ENCODE peak calls at places on chromosomes 3 and 15, in ten cellular contexts. One of them, this sample, is unnamed.

GRCh38 chr15:62506217-62506805 is 341.2 kb upstream of the C2CD4B start:
- DNase-seq in A549: peak
- DNase-seq in OCI-LY7: no peak
- DNase-seq in AG04449: peak
- DNase-seq in stomach: no peak
- DNase-seq in AG09309: peak
- DNase-seq in right lobe of liver: no peak
- DNase-seq in CD8-positive, alpha-beta T cell: no peak
- DNase-seq in choroid plexus epithelial cell: peak
- DNase-seq in fibroblast of pulmonary artery: peak
- DNase-seq in this sample: peak

GRCh38 chr3:59985643-59986200 is 935.9 kb upstream of the CFAP20DC start:
- DNase-seq in OCI-LY7: peak
- DNase-seq in choroid plexus epithelial cell: no peak
- DNase-seq in A549: no peak
- DNase-seq in CD8-positive, alpha-beta T cell: no peak
- DNase-seq in AG04449: no peak
- DNase-seq in stomach: no peak
- DNase-seq in right lobe of liver: no peak
- DNase-seq in AG09309: no peak
- DNase-seq in fibroblast of pulmonary artery: no peak
- DNase-seq in this sample: no peak

GRCh38 chr3:170440346-170440745 is 21.7 kb downstream of the CLDN11 start:
- DNase-seq in OCI-LY7: no peak
- DNase-seq in AG09309: no peak
- DNase-seq in fibroblast of pulmonary artery: peak
- DNase-seq in right lobe of liver: no peak
- DNase-seq in choroid plexus epithelial cell: peak
- DNase-seq in stomach: no peak
- DNase-seq in AG04449: no peak
- DNase-seq in A549: no peak
- DNase-seq in CD8-positive, alpha-beta T cell: no peak
- DNase-seq in this sample: no peak

GRCh38 chr15:83092309-83092976 is 15.0 kb upstream of the TM6SF1 start:
- DNase-seq in AG04449: no peak
- DNase-seq in fibroblast of pulmonary artery: peak
- DNase-seq in choroid plexus epithelial cell: peak
- DNase-seq in right lobe of liver: no peak
- DNase-seq in CD8-positive, alpha-beta T cell: no peak
- DNase-seq in stomach: peak
- DNase-seq in A549: no peak
- DNase-seq in OCI-LY7: peak
- DNase-seq in AG09309: no peak
- DNase-seq in this sample: no peak

GRCh38 chr3:23840521-23840920 is 34.8 kb downstream of the UBE2E1 start:
- DNase-seq in OCI-LY7: no peak
- DNase-seq in stomach: no peak
- DNase-seq in CD8-positive, alpha-beta T cell: no peak
- DNase-seq in right lobe of liver: no peak
- DNase-seq in choroid plexus epithelial cell: no peak
- DNase-seq in fibroblast of pulmonary artery: no peak
- DNase-seq in AG09309: no peak
- DNase-seq in A549: no peak
- DNase-seq in AG04449: no peak
- DNase-seq in this sample: no peak

GRCh38 chr3:157242836-157243235 is 82.9 kb upstream of the CCNL1 start:
- DNase-seq in fibroblast of pulmonary artery: no peak
- DNase-seq in choroid plexus epithelial cell: no peak
- DNase-seq in AG09309: no peak
- DNase-seq in A549: no peak
- DNase-seq in OCI-LY7: no peak
- DNase-seq in AG04449: no peak
- DNase-seq in right lobe of liver: no peak
- DNase-seq in stomach: no peak
- DNase-seq in CD8-positive, alpha-beta T cell: no peak
- DNase-seq in this sample: no peak

GRCh38 chr3:172276103-172276502 is 172.2 kb downstream of the GHSR start:
- DNase-seq in OCI-LY7: peak
- DNase-seq in AG09309: no peak
- DNase-seq in stomach: no peak
- DNase-seq in A549: no peak
- DNase-seq in AG04449: no peak
- DNase-seq in CD8-positive, alpha-beta T cell: no peak
- DNase-seq in right lobe of liver: no peak
- DNase-seq in fibroblast of pulmonary artery: no peak
- DNase-seq in choroid plexus epithelial cell: no peak
- DNase-seq in this sample: no peak

GRCh38 chr15:51168700-51169099 is 74.0 kb upstream of the TNFAIP8L3 start:
- DNase-seq in A549: no peak
- DNase-seq in fibroblast of pulmonary artery: no peak
- DNase-seq in stomach: no peak
- DNase-seq in AG09309: no peak
- DNase-seq in right lobe of liver: no peak
- DNase-seq in CD8-positive, alpha-beta T cell: no peak
- DNase-seq in choroid plexus epithelial cell: no peak
- DNase-seq in AG04449: no peak
- DNase-seq in OCI-LY7: no peak
- DNase-seq in this sample: no peak

DNA sequence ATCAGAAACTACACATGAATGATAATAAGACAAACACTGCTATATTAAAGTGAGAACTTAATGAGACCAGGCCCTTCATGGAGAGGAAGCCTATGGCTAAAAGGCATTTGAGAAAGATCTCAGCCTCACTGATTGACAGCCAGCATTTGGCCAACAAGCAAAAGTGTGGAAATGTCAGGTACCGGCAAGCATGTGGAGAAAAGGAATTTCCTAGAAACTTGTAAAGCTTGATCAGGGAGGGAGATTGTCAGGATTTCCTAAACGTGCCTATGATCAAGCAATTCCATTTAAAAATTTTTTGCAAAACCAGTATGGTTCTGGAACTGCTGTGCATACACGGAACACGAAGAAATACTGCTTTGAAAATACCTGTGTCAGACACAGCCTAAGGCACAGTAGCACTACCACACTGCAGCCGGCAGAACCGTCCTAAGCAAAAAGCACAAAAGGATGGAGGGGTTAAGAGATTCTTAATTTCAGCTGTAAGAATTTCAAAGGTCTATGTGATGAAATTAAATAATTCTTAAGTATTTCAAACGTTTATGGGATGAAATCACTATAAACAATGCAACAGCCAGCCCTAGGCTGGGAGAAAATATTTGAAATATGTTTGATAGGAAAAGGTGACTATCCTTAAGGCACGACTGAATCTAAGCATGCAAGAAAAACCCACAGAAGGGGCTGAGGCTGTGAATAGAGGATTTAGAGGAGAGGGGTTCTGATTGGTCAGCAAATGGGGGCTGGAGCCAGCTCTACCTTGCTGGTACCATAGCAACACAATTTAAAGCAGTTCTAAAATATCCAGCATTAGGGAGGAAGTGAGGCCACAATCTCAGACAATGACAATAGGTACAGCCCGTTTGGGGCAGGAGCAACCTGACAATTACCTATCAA is 220.6 kb upstream of the ATP10A start:
- DNase-seq in choroid plexus epithelial cell: no peak
- DNase-seq in right lobe of liver: no peak
- DNase-seq in OCI-LY7: peak
- DNase-seq in AG04449: no peak
- DNase-seq in stomach: no peak
- DNase-seq in fibroblast of pulmonary artery: no peak
- DNase-seq in A549: no peak
- DNase-seq in AG09309: no peak
- DNase-seq in CD8-positive, alpha-beta T cell: no peak
- DNase-seq in this sample: no peak
- H3K4me3 ChIP-seq in choroid plexus epithelial cell: no peak
- H3K4me3 ChIP-seq in right lobe of liver: no peak
- H3K4me3 ChIP-seq in OCI-LY7: no peak
- H3K4me3 ChIP-seq in AG04449: no peak
- H3K4me3 ChIP-seq in stomach: no peak
- H3K4me3 ChIP-seq in fibroblast of pulmonary artery: no peak
- H3K4me3 ChIP-seq in A549: no peak
- H3K4me3 ChIP-seq in AG09309: no peak
- H3K4me3 ChIP-seq in CD8-positive, alpha-beta T cell: no peak
- H3K4me3 ChIP-seq in this sample: no peak

GRCh38 chr3:186996356-186996755 is 66.0 kb downstream of the ST6GAL1 start:
- DNase-seq in CD8-positive, alpha-beta T cell: no peak
- DNase-seq in stomach: no peak
- DNase-seq in AG09309: no peak
- DNase-seq in OCI-LY7: peak
- DNase-seq in A549: no peak
- DNase-seq in AG04449: no peak
- DNase-seq in choroid plexus epithelial cell: no peak
- DNase-seq in right lobe of liver: no peak
- DNase-seq in fibroblast of pulmonary artery: no peak
- DNase-seq in this sample: no peak

GRCh38 chr3:187000711-187001151 is 70.4 kb downstream of the ST6GAL1 start:
- DNase-seq in stomach: no peak
- DNase-seq in right lobe of liver: no peak
- DNase-seq in A549: no peak
- DNase-seq in fibroblast of pulmonary artery: no peak
- DNase-seq in AG04449: no peak
- DNase-seq in AG09309: no peak
- DNase-seq in choroid plexus epithelial cell: no peak
- DNase-seq in CD8-positive, alpha-beta T cell: no peak
- DNase-seq in OCI-LY7: peak
- DNase-seq in this sample: no peak

GRCh38 chr3:186998937-186999368 is 68.6 kb downstream of the ST6GAL1 start:
- DNase-seq in OCI-LY7: peak
- DNase-seq in right lobe of liver: no peak
- DNase-seq in A549: no peak
- DNase-seq in choroid plexus epithelial cell: no peak
- DNase-seq in fibroblast of pulmonary artery: no peak
- DNase-seq in CD8-positive, alpha-beta T cell: no peak
- DNase-seq in stomach: no peak
- DNase-seq in AG04449: no peak
- DNase-seq in AG09309: no peak
- DNase-seq in this sample: no peak

GRCh38 chr3:186993940-186994670 is 63.8 kb downstream of the ST6GAL1 start:
- DNase-seq in fibroblast of pulmonary artery: no peak
- DNase-seq in A549: no peak
- DNase-seq in right lobe of liver: no peak
- DNase-seq in AG04449: no peak
- DNase-seq in stomach: no peak
- DNase-seq in CD8-positive, alpha-beta T cell: no peak
- DNase-seq in AG09309: no peak
- DNase-seq in OCI-LY7: peak
- DNase-seq in choroid plexus epithelial cell: no peak
- DNase-seq in this sample: no peak

DNA sequence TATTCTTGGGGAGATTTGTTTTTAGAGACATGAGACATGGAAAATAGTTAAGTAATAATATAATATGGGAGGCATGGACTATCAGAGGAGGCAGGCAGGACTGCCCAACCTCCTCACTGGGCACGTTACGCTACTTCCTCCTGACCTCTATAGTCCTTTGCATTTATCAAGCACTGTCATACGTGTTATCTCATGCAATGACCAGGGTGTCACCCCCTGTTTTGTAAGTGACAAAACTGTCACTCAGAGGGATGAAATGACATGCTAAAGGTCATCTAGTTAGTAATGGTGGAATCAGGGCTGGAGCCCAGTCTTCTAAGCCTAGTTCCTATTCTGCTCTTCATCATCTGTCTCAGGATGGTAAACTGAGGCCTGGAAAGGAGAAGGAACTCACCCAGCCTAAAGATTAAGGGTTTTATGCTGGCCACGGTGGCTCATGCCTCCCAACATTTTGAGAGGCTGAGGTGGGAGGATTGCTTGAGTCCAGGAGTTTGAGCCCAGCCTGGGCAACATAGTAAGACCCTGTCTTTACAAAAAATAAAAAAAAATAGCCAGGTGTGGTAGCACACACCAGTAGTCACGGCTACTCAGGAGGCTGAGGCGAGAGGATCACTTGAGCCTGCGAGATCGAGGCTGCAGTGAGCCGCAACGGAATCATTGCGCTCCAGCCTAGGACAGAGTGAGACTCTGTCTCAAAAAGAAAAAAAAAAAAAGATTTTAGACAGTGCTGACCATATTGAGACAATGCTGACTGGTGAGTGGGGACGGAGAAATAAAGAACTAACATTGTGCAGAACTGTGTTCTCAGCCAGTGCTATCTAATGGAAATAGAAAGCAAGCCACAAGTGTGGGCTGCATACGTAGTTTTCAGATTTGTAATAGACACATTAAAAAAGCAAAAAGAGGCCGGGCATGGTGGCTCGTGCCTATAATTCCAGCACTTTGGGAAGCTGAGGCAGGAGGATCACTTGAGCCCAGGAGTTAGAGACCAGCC is 67.0 kb downstream of the ST6GAL1 start:
- DNase-seq in stomach: no peak
- DNase-seq in choroid plexus epithelial cell: peak
- DNase-seq in AG09309: no peak
- DNase-seq in AG04449: no peak
- DNase-seq in fibroblast of pulmonary artery: no peak
- DNase-seq in A549: no peak
- DNase-seq in right lobe of liver: no peak
- DNase-seq in OCI-LY7: peak
- DNase-seq in CD8-positive, alpha-beta T cell: no peak
- DNase-seq in this sample: no peak
- H3K4me3 ChIP-seq in stomach: no peak
- H3K4me3 ChIP-seq in choroid plexus epithelial cell: no peak
- H3K4me3 ChIP-seq in AG09309: no peak
- H3K4me3 ChIP-seq in AG04449: no peak
- H3K4me3 ChIP-seq in fibroblast of pulmonary artery: no peak
- H3K4me3 ChIP-seq in A549: no peak
- H3K4me3 ChIP-seq in right lobe of liver: no peak
- H3K4me3 ChIP-seq in OCI-LY7: peak
- H3K4me3 ChIP-seq in CD8-positive, alpha-beta T cell: no peak
- H3K4me3 ChIP-seq in this sample: no peak

GRCh38 chr15:67199881-67200763 is 54.3 kb downstream of the AAGAB start:
- DNase-seq in A549: no peak
- DNase-seq in CD8-positive, alpha-beta T cell: no peak
- DNase-seq in AG04449: no peak
- DNase-seq in fibroblast of pulmonary artery: no peak
- DNase-seq in AG09309: no peak
- DNase-seq in choroid plexus epithelial cell: peak
- DNase-seq in right lobe of liver: no peak
- DNase-seq in OCI-LY7: no peak
- DNase-seq in stomach: no peak
- DNase-seq in this sample: no peak

GRCh38 chr15:67202091-67202490 is 52.4 kb downstream of the AAGAB start:
- DNase-seq in stomach: no peak
- DNase-seq in AG09309: no peak
- DNase-seq in choroid plexus epithelial cell: no peak
- DNase-seq in A549: no peak
- DNase-seq in OCI-LY7: no peak
- DNase-seq in right lobe of liver: no peak
- DNase-seq in AG04449: no peak
- DNase-seq in CD8-positive, alpha-beta T cell: no peak
- DNase-seq in fibroblast of pulmonary artery: no peak
- DNase-seq in this sample: no peak

GRCh38 chr15:67202991-67203390 is 51.5 kb downstream of the AAGAB start:
- DNase-seq in stomach: no peak
- DNase-seq in choroid plexus epithelial cell: no peak
- DNase-seq in CD8-positive, alpha-beta T cell: no peak
- DNase-seq in OCI-LY7: no peak
- DNase-seq in right lobe of liver: no peak
- DNase-seq in fibroblast of pulmonary artery: no peak
- DNase-seq in A549: no peak
- DNase-seq in AG09309: no peak
- DNase-seq in AG04449: no peak
- DNase-seq in this sample: no peak

GRCh38 chr15:67199391-67199790 is 55.1 kb downstream of the AAGAB start:
- DNase-seq in choroid plexus epithelial cell: peak
- DNase-seq in fibroblast of pulmonary artery: no peak
- DNase-seq in OCI-LY7: no peak
- DNase-seq in stomach: no peak
- DNase-seq in right lobe of liver: no peak
- DNase-seq in A549: no peak
- DNase-seq in AG09309: no peak
- DNase-seq in CD8-positive, alpha-beta T cell: no peak
- DNase-seq in AG04449: peak
- DNase-seq in this sample: peak

DNA sequence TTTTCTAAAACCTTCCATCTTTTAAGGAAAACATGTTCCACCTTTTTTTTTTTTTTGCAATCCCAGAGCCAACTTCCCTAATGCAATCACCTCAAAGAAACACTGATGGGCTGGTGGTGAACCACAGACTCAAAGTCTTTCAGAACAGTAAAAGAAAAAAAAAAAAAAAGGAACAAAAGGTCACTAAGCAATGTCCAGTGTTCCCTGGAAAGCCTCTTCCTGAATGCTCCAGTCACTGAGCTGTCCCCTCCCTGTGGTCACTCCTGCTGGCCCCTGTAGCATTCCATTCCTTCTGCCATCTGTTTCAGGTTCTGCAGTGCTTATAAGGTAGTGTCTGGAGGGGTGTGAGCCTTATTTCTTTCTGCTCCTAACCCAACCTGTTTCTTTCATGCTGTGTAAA is 53.3 kb downstream of the AAGAB start:
- DNase-seq in stomach: no peak
- DNase-seq in fibroblast of pulmonary artery: no peak
- DNase-seq in right lobe of liver: no peak
- DNase-seq in AG09309: no peak
- DNase-seq in OCI-LY7: no peak
- DNase-seq in A549: no peak
- DNase-seq in choroid plexus epithelial cell: peak
- DNase-seq in AG04449: no peak
- DNase-seq in CD8-positive, alpha-beta T cell: no peak
- DNase-seq in this sample: peak
- H3K4me3 ChIP-seq in stomach: no peak
- H3K4me3 ChIP-seq in fibroblast of pulmonary artery: no peak
- H3K4me3 ChIP-seq in right lobe of liver: no peak
- H3K4me3 ChIP-seq in AG09309: no peak
- H3K4me3 ChIP-seq in OCI-LY7: no peak
- H3K4me3 ChIP-seq in A549: no peak
- H3K4me3 ChIP-seq in choroid plexus epithelial cell: no peak
- H3K4me3 ChIP-seq in AG04449: no peak
- H3K4me3 ChIP-seq in CD8-positive, alpha-beta T cell: no peak
- H3K4me3 ChIP-seq in this sample: no peak

DNA sequence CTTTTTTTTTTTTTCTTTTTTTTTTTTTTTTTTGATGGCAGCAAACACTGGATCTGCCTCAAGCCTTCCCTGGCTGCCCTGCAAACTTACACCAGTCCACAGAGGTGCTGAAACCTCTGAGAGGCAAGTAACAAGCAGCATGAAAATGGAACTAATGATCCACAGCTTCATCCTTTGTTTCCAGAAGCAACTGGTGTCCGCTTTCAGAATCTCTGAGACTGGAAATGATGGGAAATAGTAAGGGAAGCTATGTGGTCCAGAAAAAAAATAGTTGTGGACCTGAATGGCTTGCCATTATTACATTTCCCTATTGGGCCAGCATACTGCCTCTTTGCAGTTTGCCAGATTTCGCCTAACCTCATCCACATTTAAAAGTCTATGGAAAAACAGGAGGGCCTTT is 134.2 kb downstream of the TMCO5A start:
- DNase-seq in OCI-LY7: no peak
- DNase-seq in AG09309: no peak
- DNase-seq in fibroblast of pulmonary artery: no peak
- DNase-seq in CD8-positive, alpha-beta T cell: no peak
- DNase-seq in AG04449: no peak
- DNase-seq in choroid plexus epithelial cell: no peak
- DNase-seq in right lobe of liver: no peak
- DNase-seq in A549: no peak
- DNase-seq in stomach: no peak
- DNase-seq in this sample: peak
- H3K4me3 ChIP-seq in OCI-LY7: peak
- H3K4me3 ChIP-seq in AG09309: peak
- H3K4me3 ChIP-seq in fibroblast of pulmonary artery: no peak
- H3K4me3 ChIP-seq in CD8-positive, alpha-beta T cell: no peak
- H3K4me3 ChIP-seq in AG04449: no peak
- H3K4me3 ChIP-seq in choroid plexus epithelial cell: no peak
- H3K4me3 ChIP-seq in right lobe of liver: no peak
- H3K4me3 ChIP-seq in A549: no peak
- H3K4me3 ChIP-seq in stomach: peak
- H3K4me3 ChIP-seq in this sample: no peak

This sample was measured in astrocyte of the spinal cord.